ENCODE peak calls at places on chromosomes 5 and 9, in ten cellular contexts. One of them, this sample, is unnamed. For H3K9me3, the result is how much of the 10 kb centered on the place peaks cover.

GRCh38 chr5:149694007-149694406 is 36.1 kb upstream of the PPARGC1B start:
- DNase-seq in HCT116: no peak
- DNase-seq in MG63: no peak
- DNase-seq in heart right ventricle: peak
- DNase-seq in suprapubic skin: no peak
- DNase-seq in right lobe of liver: no peak
- DNase-seq in body of pancreas: no peak
- DNase-seq in transverse colon: no peak
- DNase-seq in Karpas-422: no peak
- DNase-seq in heart left ventricle: peak
- DNase-seq in this sample: no peak

GRCh38 chr5:14238272-14238671 is 95.1 kb downstream of the TRIO start:
- DNase-seq in HCT116: no peak
- DNase-seq in Karpas-422: no peak
- DNase-seq in heart left ventricle: no peak
- DNase-seq in transverse colon: no peak
- DNase-seq in body of pancreas: no peak
- DNase-seq in suprapubic skin: no peak
- DNase-seq in MG63: no peak
- DNase-seq in right lobe of liver: no peak
- DNase-seq in heart right ventricle: no peak
- DNase-seq in this sample: no peak

GRCh38 chr5:16888694-16889124 is 47.4 kb downstream of the MYO10 start:
- DNase-seq in heart right ventricle: no peak
- DNase-seq in transverse colon: no peak
- DNase-seq in body of pancreas: no peak
- DNase-seq in suprapubic skin: no peak
- DNase-seq in heart left ventricle: no peak
- DNase-seq in MG63: peak
- DNase-seq in HCT116: no peak
- DNase-seq in Karpas-422: no peak
- DNase-seq in right lobe of liver: no peak
- DNase-seq in this sample: no peak

GRCh38 chr5:94972268-94972667 is 312.6 kb downstream of the MCTP1 start:
- DNase-seq in transverse colon: no peak
- DNase-seq in HCT116: no peak
- DNase-seq in heart left ventricle: no peak
- DNase-seq in suprapubic skin: no peak
- DNase-seq in MG63: no peak
- DNase-seq in body of pancreas: no peak
- DNase-seq in heart right ventricle: no peak
- DNase-seq in right lobe of liver: no peak
- DNase-seq in Karpas-422: no peak
- DNase-seq in this sample: no peak

GRCh38 chr9:108724669-108725068 is 131.1 kb downstream of the ACTL7B start:
- DNase-seq in heart right ventricle: no peak
- DNase-seq in right lobe of liver: no peak
- DNase-seq in HCT116: no peak
- DNase-seq in transverse colon: no peak
- DNase-seq in heart left ventricle: no peak
- DNase-seq in body of pancreas: no peak
- DNase-seq in suprapubic skin: no peak
- DNase-seq in Karpas-422: no peak
- DNase-seq in MG63: no peak
- DNase-seq in this sample: no peak

GRCh38 chr9:76634356-76635054 is 129.7 kb upstream of the PCA3 start:
- DNase-seq in right lobe of liver: no peak
- DNase-seq in heart right ventricle: no peak
- DNase-seq in Karpas-422: peak
- DNase-seq in body of pancreas: no peak
- DNase-seq in MG63: peak
- DNase-seq in HCT116: peak
- DNase-seq in heart left ventricle: no peak
- DNase-seq in suprapubic skin: no peak
- DNase-seq in transverse colon: no peak
- DNase-seq in this sample: no peak

GRCh38 chr9:101479337-101480045 is 43.9 kb upstream of the ALDOB start:
- DNase-seq in MG63: no peak
- DNase-seq in transverse colon: peak
- DNase-seq in body of pancreas: peak
- DNase-seq in suprapubic skin: no peak
- DNase-seq in Karpas-422: no peak
- DNase-seq in heart left ventricle: no peak
- DNase-seq in heart right ventricle: no peak
- DNase-seq in right lobe of liver: no peak
- DNase-seq in HCT116: no peak
- DNase-seq in this sample: no peak

GRCh38 chr5:59020611-59021285 is 437.9 kb downstream of the RAB3C start:
- DNase-seq in heart right ventricle: no peak
- DNase-seq in MG63: no peak
- DNase-seq in right lobe of liver: no peak
- DNase-seq in transverse colon: peak
- DNase-seq in body of pancreas: no peak
- DNase-seq in heart left ventricle: no peak
- DNase-seq in suprapubic skin: no peak
- DNase-seq in HCT116: no peak
- DNase-seq in Karpas-422: no peak
- DNase-seq in this sample: no peak

GRCh38 chr9:132509921-132510874 is 72.2 kb upstream of the BARHL1 start:
- DNase-seq in heart left ventricle: no peak
- DNase-seq in MG63: no peak
- DNase-seq in HCT116: no peak
- DNase-seq in body of pancreas: no peak
- DNase-seq in Karpas-422: no peak
- DNase-seq in suprapubic skin: no peak
- DNase-seq in heart right ventricle: no peak
- DNase-seq in transverse colon: no peak
- DNase-seq in right lobe of liver: no peak
- DNase-seq in this sample: no peak

GRCh38 chr5:15938961-15939360 is 240.6 kb downstream of the MARCHF11 start:
- DNase-seq in heart right ventricle: no peak
- DNase-seq in right lobe of liver: no peak
- DNase-seq in Karpas-422: no peak
- DNase-seq in HCT116: no peak
- DNase-seq in heart left ventricle: no peak
- DNase-seq in transverse colon: no peak
- DNase-seq in body of pancreas: no peak
- DNase-seq in suprapubic skin: no peak
- DNase-seq in MG63: peak
- DNase-seq in this sample: no peak

GRCh38 chr5:107331882-107332281 is 338.9 kb downstream of the EFNA5 start:
- DNase-seq in Karpas-422: no peak
- DNase-seq in suprapubic skin: no peak
- DNase-seq in heart left ventricle: no peak
- DNase-seq in right lobe of liver: no peak
- DNase-seq in MG63: no peak
- DNase-seq in transverse colon: no peak
- DNase-seq in body of pancreas: no peak
- DNase-seq in HCT116: no peak
- DNase-seq in heart right ventricle: no peak
- DNase-seq in this sample: peak

GRCh38 chr9:129471201-129472019 is 149.5 kb downstream of the C9orf50 start:
- DNase-seq in heart left ventricle: no peak
- DNase-seq in body of pancreas: no peak
- DNase-seq in Karpas-422: no peak
- DNase-seq in HCT116: no peak
- DNase-seq in right lobe of liver: no peak
- DNase-seq in suprapubic skin: no peak
- DNase-seq in heart right ventricle: no peak
- DNase-seq in MG63: no peak
- DNase-seq in transverse colon: no peak
- DNase-seq in this sample: no peak

GRCh38 chr5:76082790-76083554 is at the start of gene SV2C:
- DNase-seq in suprapubic skin: no peak
- DNase-seq in body of pancreas: no peak
- DNase-seq in transverse colon: peak
- DNase-seq in Karpas-422: no peak
- DNase-seq in heart right ventricle: no peak
- DNase-seq in MG63: peak
- DNase-seq in right lobe of liver: no peak
- DNase-seq in heart left ventricle: peak
- DNase-seq in HCT116: no peak
- DNase-seq in this sample: no peak
- H3K4me3 ChIP-seq in suprapubic skin: peak
- H3K4me3 ChIP-seq in body of pancreas: no peak
- H3K4me3 ChIP-seq in transverse colon: peak
- H3K4me3 ChIP-seq in Karpas-422: no peak
- H3K4me3 ChIP-seq in heart right ventricle: peak
- H3K4me3 ChIP-seq in MG63: peak
- H3K4me3 ChIP-seq in right lobe of liver: no peak
- H3K4me3 ChIP-seq in heart left ventricle: peak
- H3K4me3 ChIP-seq in HCT116: no peak
- H3K4me3 ChIP-seq in this sample: no peak

GRCh38 chr9:21889673-21890072 is 87.2 kb downstream of the MTAP start:
- DNase-seq in Karpas-422: no peak
- DNase-seq in body of pancreas: no peak
- DNase-seq in right lobe of liver: no peak
- DNase-seq in heart left ventricle: no peak
- DNase-seq in MG63: no peak
- DNase-seq in heart right ventricle: no peak
- DNase-seq in suprapubic skin: no peak
- DNase-seq in HCT116: no peak
- DNase-seq in transverse colon: no peak
- DNase-seq in this sample: no peak
- H3K9me3 ChIP-seq in Karpas-422: under half
- H3K9me3 ChIP-seq in body of pancreas: under half
- H3K9me3 ChIP-seq in right lobe of liver: under half
- H3K9me3 ChIP-seq in heart left ventricle: under half
- H3K9me3 ChIP-seq in MG63: under half
- H3K9me3 ChIP-seq in heart right ventricle: under half
- H3K9me3 ChIP-seq in suprapubic skin: under half
- H3K9me3 ChIP-seq in HCT116: under half
- H3K9me3 ChIP-seq in transverse colon: under half
- H3K9me3 ChIP-seq in this sample: under half

DNA sequence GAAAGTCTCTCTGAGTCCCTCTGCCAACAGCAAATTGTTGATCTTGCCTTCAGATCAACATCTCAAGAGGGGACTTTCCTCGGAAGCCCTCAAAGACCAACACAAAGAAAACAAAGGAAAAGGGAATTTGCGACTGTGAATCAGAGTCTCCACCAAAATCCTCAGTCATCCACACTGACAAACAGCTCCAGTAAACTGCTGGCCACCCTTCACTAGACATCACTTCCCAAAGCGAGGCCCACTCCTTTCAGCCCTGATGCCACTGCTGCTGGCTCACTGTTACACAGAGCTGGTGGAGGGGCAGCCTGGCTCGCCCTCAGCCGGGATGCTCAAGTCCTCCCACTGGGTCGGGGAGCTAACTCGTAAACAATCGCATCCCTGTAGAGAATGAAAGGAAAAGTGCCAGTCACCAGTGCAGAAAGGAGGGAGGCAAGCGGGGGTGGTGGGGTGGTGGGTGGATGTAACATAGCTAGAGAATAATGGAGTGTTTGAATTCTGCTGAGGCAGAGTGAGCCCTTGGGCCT is 1.3 kb downstream of the FGF1 start:
- DNase-seq in heart right ventricle: no peak
- DNase-seq in suprapubic skin: no peak
- DNase-seq in HCT116: no peak
- DNase-seq in body of pancreas: no peak
- DNase-seq in Karpas-422: no peak
- DNase-seq in heart left ventricle: no peak
- DNase-seq in right lobe of liver: no peak
- DNase-seq in transverse colon: no peak
- DNase-seq in MG63: peak
- DNase-seq in this sample: no peak
- H3K4me3 ChIP-seq in heart right ventricle: peak
- H3K4me3 ChIP-seq in suprapubic skin: peak
- H3K4me3 ChIP-seq in HCT116: no peak
- H3K4me3 ChIP-seq in body of pancreas: no peak
- H3K4me3 ChIP-seq in Karpas-422: no peak
- H3K4me3 ChIP-seq in heart left ventricle: peak
- H3K4me3 ChIP-seq in right lobe of liver: no peak
- H3K4me3 ChIP-seq in transverse colon: no peak
- H3K4me3 ChIP-seq in MG63: no peak
- H3K4me3 ChIP-seq in this sample: no peak

GRCh38 chr5:159377653-159378052 is 47.4 kb upstream of the IL12B start:
- DNase-seq in suprapubic skin: no peak
- DNase-seq in heart left ventricle: no peak
- DNase-seq in right lobe of liver: no peak
- DNase-seq in transverse colon: no peak
- DNase-seq in body of pancreas: no peak
- DNase-seq in Karpas-422: no peak
- DNase-seq in MG63: no peak
- DNase-seq in HCT116: no peak
- DNase-seq in heart right ventricle: no peak
- DNase-seq in this sample: no peak
- H3K9me3 ChIP-seq in suprapubic skin: under half
- H3K9me3 ChIP-seq in heart left ventricle: under half
- H3K9me3 ChIP-seq in right lobe of liver: under half
- H3K9me3 ChIP-seq in transverse colon: under half
- H3K9me3 ChIP-seq in body of pancreas: under half
- H3K9me3 ChIP-seq in Karpas-422: under half
- H3K9me3 ChIP-seq in MG63: under half
- H3K9me3 ChIP-seq in HCT116: under half
- H3K9me3 ChIP-seq in heart right ventricle: under half
- H3K9me3 ChIP-seq in this sample: under half

DNA sequence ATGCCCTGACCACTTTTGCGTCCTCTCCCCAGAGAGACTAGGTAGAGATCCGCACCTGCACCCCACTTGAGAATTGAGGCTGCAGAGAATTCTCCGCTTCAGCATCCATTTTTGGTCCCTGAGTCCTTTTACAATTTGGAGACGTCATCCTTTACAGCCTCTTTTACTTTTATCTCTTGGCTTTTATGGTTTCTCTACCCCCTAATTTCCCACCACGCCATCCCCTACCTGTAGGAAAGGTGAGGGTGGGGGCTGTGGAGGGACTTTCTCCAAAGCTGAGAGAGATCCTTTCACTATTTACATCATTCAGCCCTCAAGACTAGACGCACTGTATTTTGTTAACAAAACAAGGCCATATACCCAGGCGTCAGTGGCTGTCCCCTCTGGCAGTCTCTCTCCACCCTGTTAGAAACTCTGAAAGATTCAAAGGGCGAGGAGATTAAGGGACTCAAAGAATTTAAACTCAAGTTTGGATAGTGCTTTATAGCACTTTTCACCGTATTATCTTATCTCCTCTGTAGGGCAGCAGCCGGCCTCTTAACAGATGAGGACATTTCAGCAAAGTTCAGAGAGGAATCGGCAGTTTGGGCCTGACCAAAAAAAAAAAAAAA is 1.7 kb downstream of the MSX2 start:
- DNase-seq in transverse colon: no peak
- DNase-seq in heart left ventricle: no peak
- DNase-seq in MG63: no peak
- DNase-seq in Karpas-422: no peak
- DNase-seq in body of pancreas: no peak
- DNase-seq in HCT116: no peak
- DNase-seq in heart right ventricle: no peak
- DNase-seq in suprapubic skin: no peak
- DNase-seq in right lobe of liver: no peak
- DNase-seq in this sample: peak
- H3K4me3 ChIP-seq in transverse colon: no peak
- H3K4me3 ChIP-seq in heart left ventricle: peak
- H3K4me3 ChIP-seq in MG63: no peak
- H3K4me3 ChIP-seq in Karpas-422: no peak
- H3K4me3 ChIP-seq in body of pancreas: no peak
- H3K4me3 ChIP-seq in HCT116: peak
- H3K4me3 ChIP-seq in heart right ventricle: peak
- H3K4me3 ChIP-seq in suprapubic skin: peak
- H3K4me3 ChIP-seq in right lobe of liver: no peak
- H3K4me3 ChIP-seq in this sample: peak

This sample was measured in HAP-1.